ENCODE peak calls at places on chromosomes 6 and 20, in eight cellular contexts. M is NCI-H1417, O is vagina, J is BE2C, A is aorta, D is C1 segment of cervical spinal cord, Z is ureter, Q is T-cell. B is an unnamed sample.

GRCh38 chr6:39377530-39377929 is 55.0 kb upstream of the KCNK16 start:
- DNase-seq in Q (no peak), O (no peak), J (peak; percentile 44), A (no peak), D (peak; percentile 48), Z (peak; percentile 59), M (peak; percentile 36), B (no peak)

GRCh38 chr20:63082308-63082938 is 75.7 kb upstream of the BHLHE23 start:
- DNase-seq in A (peak; percentile 53), Q (no peak), J (peak; percentile 11), O (no peak), Z (no peak), D (no peak), M (no peak), B (peak; percentile 79)

GRCh38 chr20:59434950-59435349 is 134.5 kb downstream of the EDN3 start:
- DNase-seq in J (no peak), M (no peak), A (no peak), O (no peak), D (no peak), Z (no peak), Q (no peak), B (no peak)

GRCh38 chr6:45504947-45505346 is 127.2 kb upstream of the SUPT3H start:
- DNase-seq in Z (no peak), M (peak; percentile 47), A (no peak), Q (no peak), D (no peak), O (no peak), J (no peak), B (no peak)

GRCh38 chr6:25193147-25193864 is 85.9 kb upstream of the CARMIL1 start:
- DNase-seq in M (no peak), D (no peak), J (peak; percentile 29), A (no peak), O (no peak), Z (peak; percentile 54), Q (no peak), B (peak; percentile 84)

GRCh38 chr6:105135056-105135455 is 44.8 kb downstream of the POPDC3 start:
- DNase-seq in Z (no peak), Q (no peak), D (no peak), J (peak; percentile 13), M (no peak), O (no peak), A (no peak), B (no peak)

GRCh38 chr6:144346719-144347446 is 61.7 kb downstream of the UTRN start:
- DNase-seq in Z (no peak), O (no peak), D (no peak), A (no peak), J (no peak), M (no peak), Q (no peak), B (no peak)

GRCh38 chr6:80477591-80478370 is 371.3 kb downstream of the BCKDHB start:
- DNase-seq in A (no peak), D (no peak), M (no peak), Q (no peak), J (no peak), O (no peak), Z (no peak), B (no peak)

GRCh38 chr6:128521302-128521632 is 868 bp upstream of the PTPRK start:
- DNase-seq in Z (no peak), Q (no peak), M (no peak), O (no peak), A (no peak), D (no peak), J (no peak), B (no peak)

GRCh38 chr20:13822459-13822858 is 37.6 kb downstream of the NDUFAF5 start:
- DNase-seq in O (no peak), M (no peak), Z (no peak), D (no peak), A (no peak), Q (no peak), J (no peak), B (no peak)

GRCh38 chr20:9220874-9221547 is 152.1 kb downstream of the PLCB4 start:
- DNase-seq in M (no peak), O (no peak), A (no peak), Q (no peak), Z (no peak), J (no peak), D (no peak), B (no peak)

GRCh38 chr6:3956054-3956453 is 106.9 kb downstream of the FAM50B start:
- DNase-seq in A (no peak), J (no peak), O (no peak), M (no peak), Q (no peak), D (no peak), Z (no peak), B (no peak)

GRCh38 chr6:40509716-40510260 is 77.4 kb downstream of the LRFN2 start:
- DNase-seq in J (no peak), Q (no peak), Z (no peak), D (no peak), O (no peak), M (no peak), A (no peak), B (no peak)

GRCh38 chr6:84762220-84762940 is 2.0 kb downstream of the TBX18 start:
- DNase-seq in M (no peak), Q (no peak), D (no peak), A (peak; percentile 53), Z (no peak), O (no peak), J (peak; percentile 44), B (no peak)

GRCh38 chr6:37502703-37503485 is 3.2 kb upstream of the CCDC167 start:
- DNase-seq in J (no peak), Z (no peak), Q (peak; percentile 85), M (no peak), A (no peak), D (no peak), O (no peak), B (no peak)

GRCh38 chr6:167394330-167394729 is 69.4 kb downstream of the TTLL2 start:
- DNase-seq in Z (peak; percentile 33), M (no peak), D (no peak), A (peak; percentile 67), J (no peak), O (no peak), Q (no peak), B (peak; percentile 54)

GRCh38 chr6:22657341-22657985 is 88.1 kb downstream of the HDGFL1 start:
- DNase-seq in A (no peak), D (peak; percentile 42), Z (no peak), Q (no peak), O (no peak), M (no peak), J (no peak), B (no peak)

GRCh38 chr6:147161974-147162495 is 42.2 kb upstream of the STXBP5 start:
- DNase-seq in Z (no peak), J (no peak), M (no peak), Q (no peak), O (no peak), D (no peak), A (no peak), B (no peak)

GRCh38 chr6:105872244-105872643 is 213.9 kb upstream of the PRDM1 start:
- DNase-seq in Q (no peak), M (no peak), A (peak; percentile 77), J (no peak), D (no peak), O (no peak), Z (no peak), B (no peak)

GRCh38 chr6:42618686-42619085 is 54.9 kb downstream of the UBR2 start:
- DNase-seq in D (no peak), O (no peak), M (no peak), Q (no peak), Z (no peak), J (no peak), A (no peak), B (no peak)

GRCh38 chr6:153301602-153302001 is 170.5 kb upstream of the RGS17 start:
- DNase-seq in O (no peak), Q (no peak), J (peak; percentile 17), D (no peak), M (no peak), A (no peak), Z (no peak), B (no peak)

GRCh38 chr6:113668712-113669408 is 188.3 kb upstream of the MARCKS start:
- DNase-seq in J (no peak), A (no peak), O (no peak), Q (no peak), Z (no peak), D (no peak), M (no peak), B (no peak)

GRCh38 chr20:8489094-8489883 is 357.2 kb downstream of the PLCB1 start:
- DNase-seq in A (no peak), Q (no peak), D (no peak), J (no peak), Z (no peak), O (no peak), M (no peak), B (no peak)

GRCh38 chr20:21324126-21324525 is 21.0 kb downstream of the XRN2 start:
- DNase-seq in O (no peak), J (no peak), Z (no peak), M (no peak), Q (no peak), A (no peak), D (no peak), B (no peak)

GRCh38 chr20:46458891-46459750 is 52.7 kb upstream of the ELMO2 start:
- DNase-seq in M (peak; percentile 86), A (peak; percentile 47), Z (peak; percentile 72), Q (no peak), J (peak; percentile 56), D (peak; percentile 8), O (no peak), B (no peak)

GRCh38 chr6:45351667-45352066 is 23.5 kb downstream of the RUNX2 start:
- DNase-seq in Q (no peak), D (no peak), M (no peak), Z (no peak), A (no peak), J (no peak), O (no peak), B (no peak)

GRCh38 chr20:8633366-8633765 is 435.5 kb upstream of the PLCB4 start:
- DNase-seq in O (no peak), A (no peak), Z (no peak), J (no peak), Q (no peak), M (no peak), D (no peak), B (no peak)

GRCh38 chr6:35480176-35480575 is 12.0 kb downstream of the RPL10A start:
- DNase-seq in O (no peak), J (no peak), Z (no peak), M (no peak), A (no peak), Q (no peak), D (no peak), B (no peak)

B was measured in lower leg skin.